ENCODE peak calls at places on chromosomes 7 and 10, in seven cellular contexts. One of them, this sample, is unnamed.

GRCh38 chr7:35556532-35557471 is 138.1 kb downstream of the HERPUD2 start:
- DNase-seq in mesothelial cell of epicardium: peak
- DNase-seq in fibroblast of lung: no peak
- DNase-seq in psoas muscle: no peak
- DNase-seq in breast epithelium: no peak
- DNase-seq in left ventricle myocardium inferior: no peak
- DNase-seq in spleen: no peak
- DNase-seq in this sample: no peak

GRCh38 chr10:44935201-44935960 is 24.2 kb upstream of the RASSF4 start:
- DNase-seq in left ventricle myocardium inferior: peak
- DNase-seq in mesothelial cell of epicardium: no peak
- DNase-seq in spleen: peak
- DNase-seq in fibroblast of lung: peak
- DNase-seq in psoas muscle: no peak
- DNase-seq in breast epithelium: peak
- DNase-seq in this sample: no peak

GRCh38 chr7:25894902-25895791 is 256.9 kb upstream of the NFE2L3 start:
- DNase-seq in mesothelial cell of epicardium: peak
- DNase-seq in psoas muscle: peak
- DNase-seq in left ventricle myocardium inferior: peak
- DNase-seq in fibroblast of lung: peak
- DNase-seq in breast epithelium: peak
- DNase-seq in spleen: peak
- DNase-seq in this sample: no peak

GRCh38 chr7:30281791-30282190 is 2.6 kb upstream of the ZNRF2 start:
- DNase-seq in left ventricle myocardium inferior: no peak
- DNase-seq in spleen: no peak
- DNase-seq in breast epithelium: no peak
- DNase-seq in psoas muscle: no peak
- DNase-seq in fibroblast of lung: no peak
- DNase-seq in mesothelial cell of epicardium: no peak
- DNase-seq in this sample: no peak

GRCh38 chr7:158854681-158855081 is 1.7 kb upstream of the DYNC2I1 start:
- DNase-seq in mesothelial cell of epicardium: no peak
- DNase-seq in breast epithelium: no peak
- DNase-seq in spleen: no peak
- DNase-seq in fibroblast of lung: no peak
- DNase-seq in left ventricle myocardium inferior: no peak
- DNase-seq in psoas muscle: no peak
- DNase-seq in this sample: no peak

GRCh38 chr10:17780727-17781126 is 28.4 kb upstream of the MRC1 start:
- DNase-seq in spleen: no peak
- DNase-seq in breast epithelium: no peak
- DNase-seq in fibroblast of lung: no peak
- DNase-seq in left ventricle myocardium inferior: no peak
- DNase-seq in psoas muscle: no peak
- DNase-seq in mesothelial cell of epicardium: no peak
- DNase-seq in this sample: no peak

GRCh38 chr7:30987178-30987577 is 23.4 kb downstream of the GHRHR start:
- DNase-seq in fibroblast of lung: no peak
- DNase-seq in psoas muscle: no peak
- DNase-seq in mesothelial cell of epicardium: no peak
- DNase-seq in left ventricle myocardium inferior: no peak
- DNase-seq in breast epithelium: no peak
- DNase-seq in spleen: no peak
- DNase-seq in this sample: no peak

GRCh38 chr10:16494174-16494573 is 27.5 kb downstream of the C1QL3 start:
- DNase-seq in left ventricle myocardium inferior: no peak
- DNase-seq in psoas muscle: no peak
- DNase-seq in breast epithelium: no peak
- DNase-seq in spleen: no peak
- DNase-seq in fibroblast of lung: no peak
- DNase-seq in mesothelial cell of epicardium: no peak
- DNase-seq in this sample: no peak

GRCh38 chr10:14063531-14064317 is 267.0 kb downstream of the FRMD4A start:
- DNase-seq in breast epithelium: no peak
- DNase-seq in spleen: no peak
- DNase-seq in psoas muscle: peak
- DNase-seq in left ventricle myocardium inferior: no peak
- DNase-seq in mesothelial cell of epicardium: no peak
- DNase-seq in fibroblast of lung: peak
- DNase-seq in this sample: peak

GRCh38 chr7:73528204-73528603 is 6.1 kb upstream of the BAZ1B start:
- DNase-seq in mesothelial cell of epicardium: no peak
- DNase-seq in fibroblast of lung: peak
- DNase-seq in psoas muscle: no peak
- DNase-seq in spleen: no peak
- DNase-seq in left ventricle myocardium inferior: no peak
- DNase-seq in breast epithelium: no peak
- DNase-seq in this sample: no peak

GRCh38 chr7:155741805-155742204 is 70.5 kb downstream of the SHH start:
- DNase-seq in breast epithelium: no peak
- DNase-seq in fibroblast of lung: no peak
- DNase-seq in spleen: peak
- DNase-seq in left ventricle myocardium inferior: no peak
- DNase-seq in mesothelial cell of epicardium: no peak
- DNase-seq in psoas muscle: no peak
- DNase-seq in this sample: no peak

DNA sequence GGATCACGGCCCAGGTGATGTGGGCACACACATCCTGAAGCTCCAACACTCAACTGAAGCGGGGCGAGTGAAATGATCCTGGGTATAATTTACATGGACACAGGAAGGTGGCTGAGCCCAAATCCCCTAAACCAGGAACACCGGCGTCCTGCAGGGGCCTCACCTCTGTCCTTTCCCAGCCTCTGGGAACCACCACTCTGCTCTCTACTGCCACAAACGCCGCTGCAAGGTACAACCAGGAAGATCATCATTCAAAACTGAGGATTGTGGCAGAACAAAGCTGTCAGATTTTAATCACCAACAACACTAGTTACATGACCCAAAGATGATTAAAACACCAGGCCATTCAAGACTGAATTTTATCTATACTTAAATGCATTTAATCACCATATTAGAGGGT is 104.0 kb downstream of the DIP2C start:
- DNase-seq in fibroblast of lung: no peak
- DNase-seq in psoas muscle: no peak
- DNase-seq in mesothelial cell of epicardium: no peak
- DNase-seq in left ventricle myocardium inferior: no peak
- DNase-seq in breast epithelium: no peak
- DNase-seq in spleen: no peak
- DNase-seq in this sample: no peak
- TF ChIP-seq CTCF in fibroblast of lung: no peak
- TF ChIP-seq CTCF in psoas muscle: no peak
- TF ChIP-seq CTCF in mesothelial cell of epicardium: no peak
- TF ChIP-seq CTCF in left ventricle myocardium inferior: no peak
- TF ChIP-seq CTCF in breast epithelium: no peak
- TF ChIP-seq CTCF in spleen: no peak
- TF ChIP-seq CTCF in this sample: no peak

GRCh38 chr7:149377386-149377785 is 83.5 kb downstream of the ZNF777 start:
- DNase-seq in fibroblast of lung: no peak
- DNase-seq in spleen: no peak
- DNase-seq in mesothelial cell of epicardium: no peak
- DNase-seq in left ventricle myocardium inferior: no peak
- DNase-seq in psoas muscle: no peak
- DNase-seq in breast epithelium: no peak
- DNase-seq in this sample: no peak

GRCh38 chr7:149375234-149376008 is 85.4 kb downstream of the ZNF777 start:
- DNase-seq in psoas muscle: no peak
- DNase-seq in left ventricle myocardium inferior: no peak
- DNase-seq in mesothelial cell of epicardium: no peak
- DNase-seq in spleen: no peak
- DNase-seq in fibroblast of lung: no peak
- DNase-seq in breast epithelium: no peak
- DNase-seq in this sample: no peak

GRCh38 chr7:149385195-149385955 is 75.5 kb downstream of the ZNF777 start:
- DNase-seq in breast epithelium: no peak
- DNase-seq in mesothelial cell of epicardium: peak
- DNase-seq in spleen: no peak
- DNase-seq in psoas muscle: no peak
- DNase-seq in fibroblast of lung: no peak
- DNase-seq in left ventricle myocardium inferior: no peak
- DNase-seq in this sample: no peak

GRCh38 chr7:149379625-149380024 is 81.2 kb downstream of the ZNF777 start:
- DNase-seq in breast epithelium: no peak
- DNase-seq in fibroblast of lung: no peak
- DNase-seq in left ventricle myocardium inferior: no peak
- DNase-seq in mesothelial cell of epicardium: no peak
- DNase-seq in spleen: no peak
- DNase-seq in psoas muscle: no peak
- DNase-seq in this sample: no peak

GRCh38 chr7:149381245-149381644 is 79.6 kb downstream of the ZNF777 start:
- DNase-seq in breast epithelium: no peak
- DNase-seq in fibroblast of lung: no peak
- DNase-seq in mesothelial cell of epicardium: no peak
- DNase-seq in left ventricle myocardium inferior: no peak
- DNase-seq in spleen: no peak
- DNase-seq in psoas muscle: no peak
- DNase-seq in this sample: no peak
- TF ChIP-seq CTCF in breast epithelium: no peak
- TF ChIP-seq CTCF in fibroblast of lung: no peak
- TF ChIP-seq CTCF in mesothelial cell of epicardium: no peak
- TF ChIP-seq CTCF in left ventricle myocardium inferior: no peak
- TF ChIP-seq CTCF in spleen: no peak
- TF ChIP-seq CTCF in psoas muscle: no peak
- TF ChIP-seq CTCF in this sample: no peak

GRCh38 chr10:28940158-28940888 is 263.0 kb downstream of the BAMBI start:
- DNase-seq in spleen: no peak
- DNase-seq in fibroblast of lung: no peak
- DNase-seq in psoas muscle: no peak
- DNase-seq in left ventricle myocardium inferior: no peak
- DNase-seq in breast epithelium: no peak
- DNase-seq in mesothelial cell of epicardium: no peak
- DNase-seq in this sample: no peak

GRCh38 chr10:28938745-28939144 is 261.4 kb downstream of the BAMBI start:
- DNase-seq in mesothelial cell of epicardium: no peak
- DNase-seq in psoas muscle: no peak
- DNase-seq in spleen: no peak
- DNase-seq in left ventricle myocardium inferior: no peak
- DNase-seq in fibroblast of lung: peak
- DNase-seq in breast epithelium: no peak
- DNase-seq in this sample: no peak

GRCh38 chr10:28937959-28938358 is 260.6 kb downstream of the BAMBI start:
- DNase-seq in fibroblast of lung: no peak
- DNase-seq in left ventricle myocardium inferior: no peak
- DNase-seq in psoas muscle: no peak
- DNase-seq in breast epithelium: no peak
- DNase-seq in mesothelial cell of epicardium: no peak
- DNase-seq in spleen: no peak
- DNase-seq in this sample: no peak

GRCh38 chr10:28942012-28942411 is 264.7 kb downstream of the BAMBI start:
- DNase-seq in fibroblast of lung: no peak
- DNase-seq in psoas muscle: no peak
- DNase-seq in breast epithelium: no peak
- DNase-seq in left ventricle myocardium inferior: no peak
- DNase-seq in mesothelial cell of epicardium: no peak
- DNase-seq in spleen: no peak
- DNase-seq in this sample: no peak

DNA sequence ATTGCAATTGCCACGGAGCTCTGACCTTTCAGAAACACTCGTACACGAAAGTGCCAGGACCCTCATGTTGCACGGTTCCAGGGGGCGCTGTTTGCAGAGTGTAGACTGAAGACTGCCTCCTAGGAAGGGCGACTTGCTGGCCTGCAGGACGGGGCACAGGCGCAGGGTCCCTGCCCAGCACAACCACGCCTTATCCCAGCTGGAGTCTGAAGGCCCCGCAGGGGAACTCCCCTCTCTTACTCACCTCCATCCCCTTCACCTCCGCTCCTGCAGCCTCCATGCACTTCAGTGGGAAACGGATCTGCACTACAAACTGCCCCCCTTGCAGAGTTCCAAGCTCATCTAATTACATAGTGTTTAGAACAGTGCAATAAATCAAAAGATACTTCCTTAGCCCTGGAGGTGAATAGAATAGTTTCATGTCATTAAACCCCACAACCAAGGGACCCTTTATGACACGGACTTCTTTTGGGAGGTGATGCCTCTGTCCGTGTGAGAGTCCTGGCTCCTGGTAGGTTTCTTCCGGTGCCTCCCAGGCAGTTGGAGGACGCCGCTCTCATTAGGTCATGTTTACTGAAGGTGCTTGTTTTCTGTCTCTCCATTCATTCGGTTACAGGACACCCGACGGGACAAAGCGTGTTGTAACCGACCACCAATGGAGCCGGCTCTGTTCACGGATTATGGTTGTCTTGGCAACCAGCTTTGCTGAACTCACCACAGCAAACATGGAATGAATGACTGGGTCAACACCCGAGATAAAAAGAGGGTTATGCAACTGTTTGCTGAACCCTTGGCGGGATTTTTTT is 262.2 kb downstream of the BAMBI start:
- DNase-seq in fibroblast of lung: peak
- DNase-seq in left ventricle myocardium inferior: peak
- DNase-seq in psoas muscle: peak
- DNase-seq in mesothelial cell of epicardium: peak
- DNase-seq in spleen: no peak
- DNase-seq in breast epithelium: peak
- DNase-seq in this sample: no peak
- TF ChIP-seq CTCF in fibroblast of lung: no peak
- TF ChIP-seq CTCF in left ventricle myocardium inferior: peak
- TF ChIP-seq CTCF in psoas muscle: peak
- TF ChIP-seq CTCF in mesothelial cell of epicardium: peak
- TF ChIP-seq CTCF in spleen: no peak
- TF ChIP-seq CTCF in breast epithelium: no peak
- TF ChIP-seq CTCF in this sample: no peak

GRCh38 chr7:43583424-43584199 is 704 bp downstream of the STK17A start:
- DNase-seq in spleen: peak
- DNase-seq in psoas muscle: peak
- DNase-seq in fibroblast of lung: peak
- DNase-seq in breast epithelium: peak
- DNase-seq in left ventricle myocardium inferior: peak
- DNase-seq in mesothelial cell of epicardium: peak
- DNase-seq in this sample: no peak

GRCh38 chr7:43582503-43583423 is at the start of gene STK17A:
- DNase-seq in breast epithelium: peak
- DNase-seq in spleen: peak
- DNase-seq in fibroblast of lung: peak
- DNase-seq in mesothelial cell of epicardium: peak
- DNase-seq in left ventricle myocardium inferior: peak
- DNase-seq in psoas muscle: peak
- DNase-seq in this sample: peak

GRCh38 chr7:43585521-43585920 is 2.6 kb downstream of the STK17A start:
- DNase-seq in psoas muscle: no peak
- DNase-seq in fibroblast of lung: peak
- DNase-seq in left ventricle myocardium inferior: no peak
- DNase-seq in spleen: no peak
- DNase-seq in mesothelial cell of epicardium: no peak
- DNase-seq in breast epithelium: no peak
- DNase-seq in this sample: peak

GRCh38 chr7:43586251-43586900 is 3.5 kb downstream of the STK17A start:
- DNase-seq in fibroblast of lung: peak
- DNase-seq in left ventricle myocardium inferior: no peak
- DNase-seq in mesothelial cell of epicardium: no peak
- DNase-seq in spleen: no peak
- DNase-seq in psoas muscle: no peak
- DNase-seq in breast epithelium: no peak
- DNase-seq in this sample: no peak

DNA sequence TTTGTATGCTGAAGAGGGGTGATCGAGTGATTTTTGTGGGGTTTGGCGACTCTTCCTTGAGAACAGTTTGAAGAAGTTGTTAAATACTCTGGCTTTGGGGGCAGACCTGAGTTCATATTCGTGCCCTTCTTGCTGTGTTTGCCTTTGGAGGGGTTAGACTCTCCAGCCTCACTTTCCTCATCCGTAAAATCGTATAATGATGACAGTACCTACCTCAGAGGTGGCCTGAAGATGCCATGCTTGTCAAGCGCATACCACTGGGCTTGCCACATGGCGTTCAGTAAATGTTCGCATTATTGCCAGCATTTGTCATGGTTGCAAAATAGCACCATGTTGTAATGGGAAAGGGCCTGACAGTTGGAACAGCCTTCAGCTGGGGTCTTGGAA is 1.3 kb downstream of the STK17A start:
- DNase-seq in mesothelial cell of epicardium: no peak
- DNase-seq in psoas muscle: peak
- DNase-seq in spleen: no peak
- DNase-seq in fibroblast of lung: peak
- DNase-seq in left ventricle myocardium inferior: no peak
- DNase-seq in breast epithelium: no peak
- DNase-seq in this sample: peak
- TF ChIP-seq CTCF in mesothelial cell of epicardium: no peak
- TF ChIP-seq CTCF in psoas muscle: no peak
- TF ChIP-seq CTCF in spleen: no peak
- TF ChIP-seq CTCF in fibroblast of lung: no peak
- TF ChIP-seq CTCF in left ventricle myocardium inferior: no peak
- TF ChIP-seq CTCF in breast epithelium: no peak
- TF ChIP-seq CTCF in this sample: no peak